ENCODE peak calls at places on chromosome 15, in ten cellular contexts. X is CD4-positive, alpha-beta T cell; Q is effector memory CD4-positive, alpha-beta T cell; Y is tibial nerve; B is fibroblast of lung; C is foreskin keratinocyte; U is PC-9; A is MM.1S; P is brain microvascular endothelial cell; V is stomach. S is an unnamed sample.

GRCh38 chr15:67997996-67998395 is 56.1 kb upstream of the PIAS1 start:
- DNase-seq in X (no peak), Q (no peak), B (peak; percentile 42), A (no peak), U (peak; percentile 84), C (peak; percentile 89), P (peak; percentile 61), Y (no peak), V (no peak), S (no peak)

GRCh38 chr15:71437919-71438318 is 322.6 kb downstream of the THSD4 start:
- DNase-seq in U (peak; percentile 56), P (peak; percentile 25), B (no peak), Y (no peak), V (no peak), X (no peak), A (no peak), C (peak; percentile 39), Q (no peak), S (no peak)

GRCh38 chr15:91865903-91866302 is 12.4 kb downstream of the SLCO3A1 start:
- DNase-seq in U (peak; percentile 64), C (peak; percentile 79), V (no peak), Q (no peak), P (no peak), B (no peak), Y (no peak), X (no peak), A (no peak), S (no peak)

GRCh38 chr15:76343313-76343996 is 6.9 kb downstream of the ISL2 start:
- DNase-seq in A (no peak), P (no peak), U (no peak), B (no peak), Q (no peak), Y (no peak), X (no peak), C (no peak), V (no peak), S (no peak)

GRCh38 chr15:101813803-101814534 is 2.0 kb downstream of the OR4F15 start:
- DNase-seq in V (no peak), X (no peak), P (no peak), Y (no peak), A (no peak), B (peak; percentile 50), C (peak; percentile 15), U (no peak), Q (no peak), S (no peak)

GRCh38 chr15:101138913-101139880 is 112.7 kb downstream of the CHSY1 start:
- DNase-seq in V (no peak), B (peak; percentile 36), P (peak; percentile 77), X (no peak), C (no peak), A (peak; percentile 70), U (no peak), Y (no peak), Q (no peak), S (no peak)

GRCh38 chr15:101523560-101523940 is 34.0 kb upstream of the PCSK6 start:
- DNase-seq in P (no peak), V (no peak), B (no peak), Q (no peak), U (no peak), X (no peak), C (no peak), Y (no peak), A (no peak), S (no peak)

GRCh38 chr15:85381850-85382751 is 1.7 kb downstream of the AKAP13 start:
- DNase-seq in U (no peak), Q (no peak), X (no peak), B (no peak), Y (no peak), V (no peak), P (no peak), C (peak; percentile 27), A (no peak), S (no peak)

DNA sequence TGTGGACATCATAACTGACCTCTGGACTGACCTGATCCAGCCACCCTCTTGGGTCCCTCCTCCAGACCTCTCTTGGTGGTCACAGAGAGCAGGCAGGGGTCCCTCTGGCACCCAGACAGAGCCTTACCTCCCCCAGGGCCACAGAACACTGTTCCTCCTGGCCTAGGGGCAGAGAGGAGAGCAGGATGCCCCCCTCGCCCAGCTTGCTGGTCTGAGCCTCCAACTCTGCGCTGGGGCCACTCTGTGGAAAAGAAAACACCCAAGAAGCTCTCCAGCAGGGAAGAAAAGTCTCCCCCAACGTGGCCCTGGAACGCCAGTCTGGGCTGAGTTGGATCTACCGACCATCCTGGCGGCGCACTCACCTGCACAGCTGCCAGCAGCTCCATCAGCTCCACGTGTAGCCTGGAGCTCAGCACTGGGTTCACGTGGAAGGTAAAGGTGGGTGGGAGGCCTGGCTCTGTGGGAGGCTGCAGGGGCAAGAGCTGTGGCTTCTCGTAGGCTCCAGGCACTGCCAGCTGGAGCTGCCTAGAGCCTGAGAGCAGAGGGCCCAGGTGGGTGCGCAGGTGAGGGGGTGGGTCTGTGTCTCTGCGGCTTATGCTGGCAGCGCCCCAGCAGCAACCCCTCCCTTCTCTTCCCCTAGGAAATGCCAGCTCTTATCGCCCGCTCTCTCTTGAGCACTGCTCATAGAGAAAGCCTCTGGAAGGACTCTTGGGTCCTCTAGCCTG is 6.0 kb downstream of the PLA2G4F start:
- DNase-seq in Y (no peak), Q (no peak), A (no peak), B (no peak), C (no peak), X (no peak), U (no peak), P (no peak), V (no peak), S (peak; percentile 26)
- H3K27ac ChIP-seq in Y (no peak overlapping the region), Q (no peak overlapping the region), A (no peak overlapping the region), B (no peak overlapping the region), C (no peak overlapping the region), X (no peak overlapping the region), U (no peak overlapping the region), P (no peak overlapping the region), V (no peak overlapping the region), S (peak overlapping the region; percentile 44)

GRCh38 chr15:89024418-89024817 is 63.8 kb upstream of the ABHD2 start:
- DNase-seq in X (no peak), Q (no peak), Y (no peak), P (no peak), A (no peak), B (no peak), U (no peak), V (no peak), C (no peak), S (no peak)

GRCh38 chr15:89018235-89018634 is 70.0 kb upstream of the ABHD2 start:
- DNase-seq in A (no peak), P (no peak), B (peak; percentile 58), U (no peak), Y (peak; percentile 59), X (no peak), V (no peak), Q (no peak), C (no peak), S (no peak)

GRCh38 chr15:89023311-89023961 is 64.8 kb upstream of the ABHD2 start:
- DNase-seq in Y (no peak), C (peak; percentile 70), V (no peak), Q (no peak), X (no peak), U (no peak), P (no peak), A (no peak), B (no peak), S (no peak)

GRCh38 chr15:89019436-89019835 is 68.8 kb upstream of the ABHD2 start:
- DNase-seq in Q (no peak), P (no peak), Y (no peak), A (peak; percentile 16), V (no peak), C (no peak), U (no peak), B (no peak), X (no peak), S (no peak)

DNA sequence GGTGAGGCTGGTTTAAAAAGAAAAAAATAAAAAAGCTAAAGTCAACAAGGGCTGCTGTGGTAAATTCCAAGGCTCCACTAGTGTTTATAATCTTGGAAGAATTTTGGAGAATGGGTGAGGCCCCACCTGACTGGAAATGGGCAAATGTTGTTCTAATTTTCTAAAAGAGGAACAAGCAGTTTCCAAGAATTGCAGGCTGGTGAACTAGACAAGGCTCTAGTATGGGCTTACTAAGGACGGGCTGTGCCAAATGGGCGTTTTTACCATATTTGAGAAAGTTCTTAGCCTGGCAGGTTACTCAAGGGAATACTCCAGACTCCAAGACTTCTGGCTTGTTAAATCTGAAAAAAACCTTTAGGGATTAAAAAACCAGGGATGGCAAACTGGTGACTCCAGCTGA is 67.0 kb upstream of the ABHD2 start:
- DNase-seq in Y (no peak), V (no peak), A (no peak), C (no peak), Q (no peak), B (no peak), U (no peak), P (no peak), X (no peak), S (no peak)
- H3K27ac ChIP-seq in Y (peak overlapping the region; percentile 54), V (no peak overlapping the region), A (no peak overlapping the region), C (no peak overlapping the region), Q (no peak overlapping the region), B (no peak overlapping the region), U (no peak overlapping the region), P (no peak overlapping the region), X (no peak overlapping the region), S (no peak overlapping the region)

DNA sequence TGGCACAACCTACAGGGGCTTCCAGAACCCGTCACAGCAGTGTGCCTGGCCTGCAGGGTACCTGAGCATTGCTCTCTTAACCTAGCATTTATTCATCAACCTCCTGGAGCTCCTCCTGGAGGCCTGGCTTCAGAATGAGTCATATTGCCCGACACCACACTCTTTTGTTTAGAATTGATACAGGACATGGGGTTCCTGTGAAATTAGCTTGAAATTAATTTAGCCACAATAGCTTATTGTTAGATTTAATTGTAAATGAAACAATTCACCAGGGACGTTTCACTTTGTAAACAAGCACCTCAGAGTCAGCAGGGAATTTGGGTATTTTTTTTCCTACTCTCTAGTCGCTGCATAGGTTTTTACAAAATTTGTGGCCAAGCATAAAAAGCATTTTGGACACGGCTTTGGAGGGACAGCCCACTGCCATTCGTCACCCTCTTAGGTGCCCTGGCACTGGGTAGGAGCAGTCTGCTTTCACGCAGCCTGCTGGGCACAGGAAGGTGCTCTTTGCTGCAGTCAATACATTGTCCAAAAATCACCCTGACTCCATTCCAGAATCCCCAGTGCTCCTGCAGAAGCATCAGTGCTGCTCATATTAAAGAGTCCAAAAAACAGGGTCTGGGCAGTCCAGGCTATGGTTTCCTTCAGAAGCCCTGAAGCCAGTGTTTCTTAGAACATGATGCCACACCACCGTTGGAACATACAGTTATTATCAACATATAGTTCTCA is 60.8 kb upstream of the MEF2A start:
- DNase-seq in B (peak; percentile 24), V (no peak), P (peak; percentile 20), Y (no peak), U (no peak), X (no peak), C (peak; percentile 22), Q (no peak), A (no peak), S (no peak)
- H3K27ac ChIP-seq in B (no peak overlapping the region), V (no peak overlapping the region), P (no peak overlapping the region), Y (no peak overlapping the region), U (no peak overlapping the region), X (no peak overlapping the region), C (no peak overlapping the region), Q (no peak overlapping the region), A (no peak overlapping the region), S (peak overlapping the region; percentile 52)

GRCh38 chr15:38070778-38071177 is 136.3 kb downstream of the TMCO5A start:
- DNase-seq in X (no peak), B (no peak), U (no peak), A (no peak), V (no peak), C (peak; percentile 33), P (no peak), Y (no peak), Q (no peak), S (no peak)

GRCh38 chr15:38072507-38073277 is 138.3 kb downstream of the TMCO5A start:
- DNase-seq in U (peak; percentile 73), P (peak; percentile 66), A (peak; percentile 93), V (peak; percentile 57), B (peak; percentile 82), C (peak; percentile 82), Q (no peak), Y (peak; percentile 55), X (no peak), S (peak; percentile 93)

GRCh38 chr15:38069506-38069905 is 135.1 kb downstream of the TMCO5A start:
- DNase-seq in Q (no peak), U (peak; percentile 79), B (peak; percentile 87), V (peak; percentile 47), A (no peak), X (no peak), P (peak; percentile 87), C (peak; percentile 72), Y (peak; percentile 51), S (no peak)

GRCh38 chr15:38072007-38072506 is 137.6 kb downstream of the TMCO5A start:
- DNase-seq in Q (no peak), P (no peak), U (no peak), B (no peak), A (no peak), Y (no peak), V (no peak), X (no peak), C (no peak), S (no peak)

GRCh38 chr15:38071211-38071972 is 137.0 kb downstream of the TMCO5A start:
- DNase-seq in A (no peak), P (no peak), V (peak; percentile 27), B (no peak), Y (no peak), Q (no peak), X (no peak), U (no peak), C (no peak), S (no peak)
- H3K27ac ChIP-seq in A (peak overlapping the region; percentile 98), P (no peak overlapping the region), V (peak overlapping the region; percentile 70), B (no peak overlapping the region), Y (no peak overlapping the region), Q (no peak overlapping the region), X (no peak overlapping the region), U (no peak overlapping the region), C (no peak overlapping the region), S (peak overlapping the region; percentile 97)